ENCODE peak calls at places on chromosomes 16 and 17, in six cellular contexts. T, N, Z, P, S and E are unnamed samples.

GRCh38 chr16:48824271-48824670 is 214.3 kb upstream of the N4BP1 start:
- DNase-seq in S (no peak), T (no peak), P (no peak), N (no peak), Z (no peak), E (no peak)

GRCh38 chr17:31428111-31428510 is 36.6 kb downstream of the RAB11FIP4 start:
- DNase-seq in N (no peak), P (no peak), S (no peak), Z (no peak), T (no peak), E (no peak)

GRCh38 chr17:58340623-58340876 is 11.5 kb downstream of the SUPT4H1 start:
- DNase-seq in S (no peak), P (no peak), Z (no peak), T (no peak), N (no peak), E (no peak)

GRCh38 chr16:65102326-65102725 is 19.5 kb downstream of the CDH11 start:
- DNase-seq in S (no peak), P (no peak), Z (no peak), T (no peak), N (no peak), E (no peak)

GRCh38 chr16:56297684-56298083 is 106.4 kb downstream of the GNAO1 start:
- DNase-seq in S (no peak), P (no peak), Z (no peak), N (no peak), T (no peak), E (no peak)

GRCh38 chr16:15807603-15808009 is 49.2 kb downstream of the MYH11 start:
- DNase-seq in S (no peak), N (no peak), P (no peak), T (no peak), Z (no peak), E (no peak)

GRCh38 chr16:66091462-66091861 is 275.0 kb upstream of the CDH5 start:
- DNase-seq in Z (no peak), S (no peak), P (no peak), T (no peak), N (no peak), E (no peak)

GRCh38 chr16:54007504-54007903 is 279.1 kb downstream of the IRX3 start:
- DNase-seq in P (no peak), N (no peak), S (no peak), T (no peak), Z (no peak), E (no peak)

GRCh38 chr16:49652441-49653175 is 203.3 kb downstream of the ZNF423 start:
- DNase-seq in N (no peak), S (no peak), Z (no peak), T (peak), P (peak), E (no peak)

GRCh38 chr17:28944862-28945741 is 6.2 kb downstream of the PHF12 start:
- DNase-seq in Z (no peak), P (no peak), T (no peak), S (peak), N (no peak), E (no peak)

GRCh38 chr16:28990375-28991040 is 5.7 kb downstream of the LAT start:
- DNase-seq in S (no peak), T (no peak), Z (no peak), N (no peak), P (no peak), E (peak)

GRCh38 chr17:50199651-50200446 is 1.6 kb downstream of the COL1A1 start:
- DNase-seq in T (peak), P (peak), N (peak), S (peak), Z (no peak), E (peak)

GRCh38 chr16:67284699-67285646 is 5.6 kb downstream of the PLEKHG4 start:
- DNase-seq in Z (no peak), N (no peak), S (peak), T (peak), P (peak), E (peak)

GRCh38 chr17:72556944-72557826 is 436.4 kb downstream of the SOX9 start:
- DNase-seq in Z (no peak), N (peak), P (peak), T (peak), S (peak), E (peak)

GRCh38 chr17:78267257-78268073 is 36.0 kb downstream of the TMEM235 start:
- DNase-seq in P (no peak), N (no peak), S (no peak), T (no peak), Z (no peak), E (no peak)

GRCh38 chr16:56275076-56275475 is 83.8 kb downstream of the GNAO1 start:
- DNase-seq in N (no peak), Z (no peak), T (no peak), P (no peak), S (no peak), E (no peak)

GRCh38 chr17:64741038-64741641 is 79.0 kb upstream of the SMURF2 start:
- DNase-seq in P (no peak), T (peak), Z (no peak), S (peak), N (no peak), E (no peak)

GRCh38 chr17:8004899-8005298 is 2.5 kb downstream of the GUCY2D start:
- DNase-seq in T (no peak), Z (no peak), P (no peak), N (no peak), S (peak), E (no peak)

GRCh38 chr16:57999971-58000705 is at the start of gene ZNF319:
- DNase-seq in Z (no peak), N (peak), S (no peak), P (peak), T (peak), E (peak)

GRCh38 chr17:49779730-49780220 is 8.7 kb upstream of the KAT7 start:
- DNase-seq in T (peak), S (peak), Z (no peak), P (no peak), N (no peak), E (peak)

GRCh38 chr17:78375401-78376079 is 2.9 kb upstream of the PGS1 start:
- DNase-seq in Z (no peak), T (peak), S (peak), P (peak), N (no peak), E (peak)

GRCh38 chr16:80684136-80684765 is 120.1 kb downstream of the CDYL2 start:
- DNase-seq in P (no peak), T (no peak), S (no peak), N (no peak), Z (no peak), E (no peak)

GRCh38 chr17:72405662-72406230 is 284.9 kb downstream of the SOX9 start:
- DNase-seq in N (no peak), P (no peak), S (no peak), T (no peak), Z (no peak), E (no peak)

GRCh38 chr16:49856741-49857330 is 924 bp upstream of the ZNF423 start:
- DNase-seq in P (peak), Z (no peak), N (peak), T (peak), S (peak), E (peak)

GRCh38 chr16:65757064-65757463 is 609.4 kb upstream of the CDH5 start:
- DNase-seq in T (no peak), N (no peak), P (no peak), Z (no peak), S (no peak), E (no peak)

GRCh38 chr16:22092143-22092933 is at the start of gene VWA3A:
- DNase-seq in P (no peak), T (peak), S (peak), Z (no peak), N (no peak), E (no peak)

GRCh38 chr17:48294989-48295892 is 134.8 kb downstream of the SKAP1 start:
- DNase-seq in Z (no peak), S (peak), T (peak), N (peak), P (no peak), E (peak)

GRCh38 chr17:53749178-53749577 is 73.5 kb upstream of the KIF2B start:
- DNase-seq in P (no peak), Z (no peak), S (peak), T (peak), N (no peak), E (peak)

GRCh38 chr16:87342504-87342903 is 25.3 kb upstream of the C16orf95 start:
- DNase-seq in P (no peak), Z (no peak), N (no peak), T (no peak), S (no peak), E (no peak)

GRCh38 chr17:50559674-50560184 is 786 bp upstream of the CACNA1G start:
- DNase-seq in N (no peak), P (peak), T (no peak), Z (peak), S (peak), E (peak)

GRCh38 chr16:85327731-85328664 is 215.7 kb upstream of the CIBAR2 start:
- DNase-seq in P (no peak), N (no peak), S (no peak), Z (peak), T (no peak), E (no peak)